ENCODE peak calls at places on chromosome 3, in four cellular contexts. F is glutamatergic neuron; D is naive thymus-derived CD4-positive, alpha-beta T cell; Y is left ventricle myocardium superior. Z is an unnamed sample.

GRCh38 chr3:16818945-16819344 is 65.8 kb upstream of the PLCL2 start:
- DNase-seq in F (no peak), D (no peak), Y (no peak), Z (no peak)

GRCh38 chr3:70471464-70472342 is 159.3 kb upstream of the MDFIC2 start:
- DNase-seq in F (no peak), D (no peak), Y (no peak), Z (no peak)

GRCh38 chr3:71423151-71423906 is 160.2 kb downstream of the FOXP1 start:
- DNase-seq in F (no peak), D (no peak), Y (peak), Z (no peak)

GRCh38 chr3:53231532-53232511 is 24.0 kb downstream of the TKT start:
- DNase-seq in F (no peak), D (no peak), Y (peak), Z (no peak)

GRCh38 chr3:16606398-16606797 is 1.2 kb upstream of the DAZL start:
- DNase-seq in F (no peak), D (no peak), Y (no peak), Z (no peak)

GRCh38 chr3:30135190-30135589 is 471.2 kb upstream of the TGFBR2 start:
- DNase-seq in F (no peak), D (no peak), Y (peak), Z (no peak)

GRCh38 chr3:190566043-190566933 is 52.4 kb downstream of the IL1RAP start:
- DNase-seq in F (no peak), D (no peak), Y (peak), Z (no peak)

GRCh38 chr3:196948442-196949365 is 6.4 kb upstream of the NCBP2 start:
- DNase-seq in F (peak), D (no peak), Y (no peak), Z (no peak)

GRCh38 chr3:133540896-133541674 is 32.4 kb upstream of the CDV3 start:
- DNase-seq in F (no peak), D (no peak), Y (no peak), Z (no peak)

Z was measured in central memory CD4-positive, alpha-beta T cell.